ENCODE peak calls at places on chromosomes 3 and 15, in five cellular contexts. T is lower leg skin, Z is pancreas, Y is GM23248, H is foreskin fibroblast. G is an unnamed sample.

GRCh38 chr15:78298983-78299301 is 467 bp downstream of the SKIC8 start:
- DNase-seq in Z (no peak), Y (peak; percentile 75), H (no peak), T (no peak), G (no peak)

GRCh38 chr3:68893600-68894239 is 38.6 kb downstream of the TAFA4 start:
- DNase-seq in Z (no peak), Y (peak; percentile 44), H (peak; percentile 18), T (no peak), G (no peak)

GRCh38 chr15:78492841-78493240 is 14.5 kb upstream of the HYKK start:
- DNase-seq in Z (no peak), H (no peak), Y (peak; percentile 37), T (no peak), G (no peak)

GRCh38 chr3:194305356-194306108 is 45.6 kb downstream of the CPN2 start:
- DNase-seq in H (no peak), Y (no peak), T (no peak), Z (no peak), G (no peak)

GRCh38 chr3:63538912-63539311 is 113.6 kb upstream of the SNTN start:
- DNase-seq in Z (no peak), H (no peak), Y (no peak), T (no peak), G (no peak)

GRCh38 chr15:87981969-87982368 is 274.6 kb downstream of the NTRK3 start:
- DNase-seq in T (peak; percentile 17), Z (no peak), H (no peak), Y (no peak), G (no peak)

GRCh38 chr3:100099621-100100020 is 14.7 kb downstream of the FILIP1L start:
- DNase-seq in Y (no peak), Z (no peak), H (no peak), T (no peak), G (no peak)

GRCh38 chr3:87509401-87509800 is 233.0 kb upstream of the POU1F1 start:
- DNase-seq in H (no peak), Z (no peak), T (no peak), Y (no peak), G (no peak)

GRCh38 chr3:14725564-14726420 is 50.9 kb downstream of the C3orf20 start:
- DNase-seq in H (no peak), Y (peak; percentile 24), T (no peak), Z (peak; percentile 10), G (no peak)

GRCh38 chr3:113169876-113170452 is 41.4 kb upstream of the BOC start:
- DNase-seq in Y (no peak), T (no peak), Z (no peak), H (no peak), G (no peak)

GRCh38 chr3:168061332-168061996 is 34.3 kb downstream of the GOLIM4 start:
- DNase-seq in H (no peak), Z (no peak), Y (peak; percentile 54), T (no peak), G (peak; percentile 8)

GRCh38 chr3:162769559-162769958 is 1273.0 kb downstream of the OTOL1 start:
- DNase-seq in Z (no peak), H (no peak), T (no peak), Y (peak; percentile 52), G (no peak)

GRCh38 chr3:114587973-114588372 is 294.1 kb downstream of the TIGIT start:
- DNase-seq in Z (no peak), T (no peak), H (no peak), Y (no peak), G (no peak)

GRCh38 chr3:119831941-119832371 is 50.1 kb downstream of the NR1I2 start:
- DNase-seq in Y (peak; percentile 58), T (no peak), H (peak; percentile 45), Z (no peak), G (no peak)

GRCh38 chr3:12940854-12941253 is 99.5 kb upstream of the RPL32 start:
- DNase-seq in Y (no peak), Z (no peak), T (no peak), H (no peak), G (no peak)

GRCh38 chr15:60591491-60592385 is 112.8 kb upstream of the ICE2 start:
- DNase-seq in Z (peak; percentile 57), Y (peak; percentile 70), T (peak; percentile 92), H (peak; percentile 22), G (peak; percentile 39)

GRCh38 chr3:129119365-129120100 is 2.1 kb downstream of the RAB43 start:
- DNase-seq in Z (peak; percentile 56), H (no peak), Y (peak; percentile 11), T (no peak), G (peak; percentile 79)
- H3K4me3 ChIP-seq in Z (peak overlapping the region; percentile 72), H (peak overlapping the region; percentile 84), Y (peak overlapping the region; percentile 86), T (no peak overlapping the region), G (peak overlapping the region; percentile 78)

GRCh38 chr15:72227720-72228119 is 3.3 kb downstream of the PKM start:
- DNase-seq in Z (no peak), H (no peak), T (no peak), Y (peak; percentile 45), G (no peak)
- H3K4me3 ChIP-seq in Z (no peak overlapping the region), H (peak overlapping the region; percentile 94), T (no peak overlapping the region), Y (peak overlapping the region; percentile 84), G (no peak overlapping the region)

DNA sequence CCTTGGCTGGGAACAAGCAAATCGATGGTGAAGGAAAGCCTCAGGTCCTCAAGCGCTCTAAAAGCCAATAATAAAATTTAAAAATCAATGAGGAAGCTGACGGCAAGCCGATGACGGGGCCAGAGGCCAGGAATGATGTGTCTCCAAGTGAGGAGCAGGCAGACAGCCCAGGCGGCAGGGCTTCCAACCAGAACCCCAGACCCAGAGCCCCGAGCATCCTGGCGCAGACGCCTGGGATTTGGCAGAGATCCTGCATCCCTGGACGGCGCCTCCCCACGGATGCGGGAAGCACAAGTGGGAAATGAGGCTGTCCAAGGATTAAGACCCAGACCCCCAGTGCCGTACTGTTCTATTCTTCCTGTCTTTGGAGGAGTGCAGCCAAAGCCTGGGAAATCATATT is 123.1 kb upstream of the PROK2 start:
- DNase-seq in Z (no peak), T (no peak), Y (peak; percentile 19), H (no peak), G (no peak)
- H3K4me3 ChIP-seq in Z (no peak overlapping the region), T (no peak overlapping the region), Y (no peak overlapping the region), H (no peak overlapping the region), G (no peak overlapping the region)

DNA sequence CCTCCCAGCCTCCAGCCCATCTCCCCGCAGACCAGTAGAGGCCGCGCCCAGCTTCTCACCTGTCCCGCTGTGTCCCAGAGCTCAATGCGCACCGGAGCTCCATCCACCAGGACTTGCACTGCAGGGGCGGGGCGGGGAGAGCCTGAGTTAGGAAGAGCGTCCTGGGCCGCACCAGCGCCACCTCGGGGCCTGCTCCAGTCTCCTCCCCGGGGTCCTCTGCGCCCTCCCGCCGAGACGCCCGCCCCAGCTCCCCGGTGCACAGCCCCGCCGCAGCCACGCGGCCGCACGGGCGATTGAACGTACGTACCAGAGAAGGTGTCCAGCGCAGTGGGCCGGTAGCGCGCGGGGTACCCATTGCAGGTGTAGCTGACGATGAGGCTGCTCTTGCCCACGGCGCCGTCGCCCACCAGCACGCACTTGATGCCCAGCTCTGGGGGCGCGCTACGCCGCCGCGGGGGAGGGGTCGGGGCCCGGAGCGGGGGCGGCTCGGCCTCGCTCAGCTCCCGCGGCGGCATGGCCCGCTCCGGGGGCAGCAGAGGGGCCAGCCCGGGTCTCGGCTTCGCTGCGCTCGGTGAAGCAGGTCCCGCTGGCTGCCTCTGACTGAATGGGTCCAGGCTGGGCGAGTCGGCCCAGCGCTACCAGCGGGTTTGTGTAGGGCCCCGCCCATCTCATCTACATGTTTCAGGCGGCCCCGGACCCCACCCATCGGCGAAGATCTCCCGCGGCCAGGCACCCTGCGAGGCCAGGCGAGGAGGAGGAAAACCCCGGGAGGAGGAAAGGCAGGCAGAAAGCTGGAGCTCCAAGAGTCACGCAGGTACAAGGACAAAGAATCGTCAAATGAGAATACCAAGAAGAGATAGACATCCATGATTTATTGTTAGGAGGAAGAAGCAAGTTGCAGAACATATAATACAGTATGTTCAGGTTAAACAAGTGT is at the start of gene RHOV:
- DNase-seq in H (no peak), T (peak; percentile 93), Z (peak; percentile 90), Y (peak; percentile 69), G (peak; percentile 92)
- H3K4me3 ChIP-seq in H (peak within 1 kb of the TSS; percentile 46), T (peak within 1 kb of the TSS; percentile 45), Z (peak within 1 kb of the TSS; percentile 61), Y (peak within 1 kb of the TSS; percentile 62), G (peak within 1 kb of the TSS; percentile 88)